ENCODE peak calls at places on chromosomes 13 and 19, in ten cellular contexts. N, A, Q, P, D, L, S, I, H and B are unnamed samples.

GRCh38 chr13:48037346-48038173 is at the start of gene NUDT15:
- DNase-seq in H (peak; percentile 98), S (peak; percentile 97), D (peak; percentile 86), A (peak; percentile 97), Q (peak; percentile 99), N (peak; percentile 97), P (peak; percentile 77), L (peak; percentile 98), I (peak; percentile 85), B (peak; percentile 91)

GRCh38 chr19:57947419-57948134 is at the start of gene ZNF256:
- DNase-seq in A (peak; percentile 98), L (peak; percentile 97), N (peak; percentile 96), S (peak; percentile 88), I (peak; percentile 72), D (peak; percentile 83), H (peak; percentile 96), Q (peak; percentile 96), P (peak; percentile 77), B (no peak)

GRCh38 chr19:33429891-33430673 is 56.6 kb downstream of the CEBPG start:
- DNase-seq in A (peak; percentile 16), S (peak; percentile 65), P (no peak), D (no peak), Q (no peak), N (no peak), L (no peak), I (no peak), H (no peak), B (no peak)

GRCh38 chr13:99417151-99417820 is 84.0 kb upstream of the TM9SF2 start:
- DNase-seq in S (peak; percentile 68), Q (no peak), N (no peak), P (no peak), I (no peak), H (no peak), A (no peak), D (no peak), L (peak; percentile 68), B (no peak)

GRCh38 chr13:27789495-27790303 is 2.6 kb upstream of the GSX1 start:
- DNase-seq in S (no peak), N (no peak), H (no peak), Q (no peak), L (peak; percentile 82), A (no peak), D (no peak), I (no peak), P (no peak), B (no peak)

GRCh38 chr19:44752816-44753618 is 4.5 kb downstream of the BCL3 start:
- DNase-seq in I (peak; percentile 83), P (peak; percentile 92), L (peak; percentile 98), A (peak; percentile 94), N (peak; percentile 98), Q (peak; percentile 78), S (peak; percentile 97), H (peak; percentile 99), D (no peak), B (peak; percentile 98)

GRCh38 chr13:21079761-21080730 is 18.7 kb upstream of the LATS2 start:
- DNase-seq in N (peak; percentile 88), Q (no peak), P (peak; percentile 82), S (no peak), L (no peak), A (no peak), I (no peak), H (peak; percentile 92), D (no peak), B (no peak)

GRCh38 chr19:29217591-29217990 is 4.6 kb upstream of the UQCRFS1 start:
- DNase-seq in A (no peak), P (no peak), S (no peak), H (no peak), L (no peak), D (no peak), I (no peak), Q (no peak), N (no peak), B (no peak)

GRCh38 chr13:110014719-110015118 is 228.3 kb upstream of the IRS2 start:
- DNase-seq in Q (no peak), L (no peak), P (no peak), H (no peak), S (no peak), D (no peak), I (no peak), N (peak; percentile 13), A (no peak), B (no peak)

GRCh38 chr13:41546372-41547252 is 89.3 kb downstream of the RGCC start:
- DNase-seq in S (no peak), D (no peak), I (no peak), N (peak; percentile 88), H (peak; percentile 24), A (no peak), Q (no peak), P (peak; percentile 71), L (no peak), B (no peak)